ENCODE peak calls at places on chromosomes 6 and 20, in five cellular contexts. R, Y, D, E and L are unnamed samples.

GRCh38 chr6:4820704-4821276 is 44.6 kb downstream of the CDYL start:
- DNase-seq in Y (no peak), R (no peak), D (no peak), E (no peak), L (no peak)

GRCh38 chr6:27290065-27290849 is 21.8 kb downstream of the POM121L2 start:
- DNase-seq in E (no peak), Y (no peak), D (no peak), R (no peak), L (no peak)

GRCh38 chr20:32512047-32512385 is 73.1 kb downstream of the NOL4L start:
- DNase-seq in R (no peak), E (no peak), Y (no peak), D (no peak), L (no peak)

GRCh38 chr20:22582960-22583772 is 1.2 kb downstream of the FOXA2 start:
- DNase-seq in Y (no peak), R (no peak), E (no peak), D (no peak), L (no peak)

GRCh38 chr6:115004982-115005381 is 662.2 kb upstream of the HS3ST5 start:
- DNase-seq in E (no peak), D (no peak), Y (no peak), R (no peak), L (no peak)

GRCh38 chr6:160972111-160972510 is 19.5 kb upstream of the MAP3K4 start:
- DNase-seq in D (no peak), R (no peak), E (peak), Y (peak), L (peak)

GRCh38 chr6:48061630-48062029 is 49.4 kb downstream of the PTCHD4 start:
- DNase-seq in R (no peak), D (no peak), E (peak), Y (no peak), L (no peak)

GRCh38 chr6:16179970-16180431 is 51.1 kb downstream of the MYLIP start:
- DNase-seq in Y (no peak), E (no peak), R (no peak), D (no peak), L (no peak)

GRCh38 chr6:46419576-46420002 is 71.7 kb downstream of the RCAN2 start:
- DNase-seq in E (peak), R (no peak), D (no peak), Y (peak), L (peak)

GRCh38 chr6:43770417-43771209 is 602 bp downstream of the VEGFA start:
- DNase-seq in R (peak), E (no peak), D (peak), Y (peak), L (peak)

GRCh38 chr20:24911461-24911860 is 37.6 kb upstream of the CST7 start:
- DNase-seq in Y (no peak), E (no peak), R (no peak), D (no peak), L (no peak)

GRCh38 chr20:29319725-29320124 is 1937.7 kb upstream of the DEFB115 start:
- DNase-seq in E (no peak), D (no peak), R (no peak), Y (peak), L (no peak)

GRCh38 chr6:39114395-39114706 is 635 bp downstream of the SAYSD1 start:
- DNase-seq in E (no peak), Y (no peak), R (no peak), D (no peak), L (no peak)

GRCh38 chr20:63977392-63978276 is 1.8 kb downstream of the SAMD10 start:
- DNase-seq in E (no peak), R (no peak), Y (no peak), D (peak), L (no peak)

GRCh38 chr20:8932192-8933150 is 136.4 kb upstream of the PLCB4 start:
- DNase-seq in R (no peak), Y (no peak), D (no peak), E (peak), L (no peak)

GRCh38 chr6:138795809-138796469 is at the start of gene ECT2L:
- DNase-seq in Y (no peak), E (no peak), D (peak), R (peak), L (no peak)

GRCh38 chr6:28134716-28135115 is 7.0 kb upstream of the ZKSCAN8 start:
- DNase-seq in R (no peak), Y (no peak), E (no peak), D (no peak), L (no peak)

GRCh38 chr6:54029187-54029586 is 82.1 kb upstream of the MLIP start:
- DNase-seq in E (no peak), R (no peak), Y (no peak), D (no peak), L (no peak)

GRCh38 chr6:156557269-156557885 is 219.8 kb upstream of the ARID1B start:
- DNase-seq in D (no peak), E (no peak), Y (no peak), R (no peak), L (peak)

GRCh38 chr20:53579581-53580375 is 13.9 kb downstream of the ZNF217 start:
- DNase-seq in R (peak), E (no peak), Y (no peak), D (no peak), L (no peak)

GRCh38 chr6:148997863-148998262 is 251.0 kb downstream of the UST start:
- DNase-seq in D (no peak), R (no peak), Y (no peak), E (no peak), L (no peak)

GRCh38 chr6:26520088-26520839 is 17.9 kb upstream of the HMGN4 start:
- DNase-seq in E (no peak), R (no peak), D (peak), Y (no peak), L (no peak)

GRCh38 chr6:19759117-19759880 is 77.9 kb upstream of the ID4 start:
- DNase-seq in R (no peak), D (no peak), E (peak), Y (no peak), L (no peak)

GRCh38 chr6:101666256-101666655 is 272.7 kb downstream of the GRIK2 start:
- DNase-seq in Y (no peak), R (no peak), E (peak), D (no peak), L (no peak)

GRCh38 chr20:15399781-15400180 is 1062.4 kb upstream of the FLRT3 start:
- DNase-seq in E (no peak), R (no peak), D (no peak), Y (no peak), L (no peak)

GRCh38 chr6:54283877-54284860 is 24.1 kb upstream of the TINAG start:
- DNase-seq in E (peak), R (no peak), Y (no peak), D (no peak), L (no peak)

GRCh38 chr20:18190466-18191233 is 53.0 kb downstream of the KAT14 start:
- DNase-seq in D (no peak), E (no peak), R (no peak), Y (no peak), L (no peak)
- TF ChIP-seq CTCF in D (no peak), E (no peak), R (no peak), Y (no peak), L (no peak)

GRCh38 chr20:3633913-3634478 is 29.2 kb downstream of the GFRA4 start:
- DNase-seq in R (no peak), Y (no peak), D (no peak), E (no peak), L (no peak)

GRCh38 chr20:3630429-3630828 is 32.8 kb downstream of the GFRA4 start:
- DNase-seq in Y (no peak), D (no peak), R (no peak), E (no peak), L (no peak)

GRCh38 chr20:3629893-3630292 is 33.3 kb downstream of the GFRA4 start:
- DNase-seq in D (no peak), R (no peak), E (no peak), Y (no peak), L (no peak)

GRCh38 chr20:3631534-3631933 is 31.7 kb downstream of the GFRA4 start:
- DNase-seq in D (no peak), Y (no peak), E (no peak), R (no peak), L (no peak)

DNA sequence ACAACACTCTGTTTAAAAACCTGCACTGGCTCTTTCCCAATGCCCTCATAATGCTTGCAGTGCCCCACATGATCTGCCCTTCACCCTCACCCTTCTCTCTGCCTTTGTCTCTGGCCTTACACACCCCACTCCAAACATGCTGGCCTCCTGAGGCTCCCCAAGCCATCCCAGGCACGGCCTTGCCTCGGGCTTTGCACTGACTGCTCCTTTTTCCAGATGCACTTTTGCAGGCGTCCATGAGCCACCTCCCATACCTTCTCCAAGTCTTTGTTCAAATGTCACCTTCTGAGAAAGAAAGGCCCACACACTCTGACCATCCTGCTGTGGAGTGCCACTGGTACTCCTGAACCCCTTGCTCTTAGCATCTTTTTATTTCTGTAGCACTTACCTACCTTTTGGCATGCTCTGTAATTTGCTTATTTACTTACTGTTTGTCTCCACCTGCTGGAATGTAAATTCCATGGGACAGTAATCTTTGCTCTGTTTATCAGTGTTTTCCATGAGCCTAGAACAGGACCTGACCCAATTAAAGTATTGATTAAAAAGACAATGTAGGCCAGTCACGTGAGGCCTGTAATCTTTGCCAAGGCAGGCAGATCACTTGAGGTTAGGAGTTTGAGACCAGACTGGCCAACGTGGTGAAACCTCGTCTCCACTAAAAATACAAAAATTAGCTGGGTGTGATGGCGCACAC is 30.7 kb downstream of the GFRA4 start:
- DNase-seq in Y (no peak), D (no peak), E (no peak), R (no peak), L (no peak)
- TF ChIP-seq CTCF in Y (no peak), D (no peak), E (no peak), R (no peak), L (no peak)

GRCh38 chr20:62663484-62664315 is 21.4 kb downstream of the SLCO4A1 start:
- DNase-seq in Y (no peak), D (no peak), R (no peak), E (no peak), L (no peak)
- TF ChIP-seq CTCF in Y (no peak), D (no peak), R (no peak), E (no peak), L (no peak)

DNA sequence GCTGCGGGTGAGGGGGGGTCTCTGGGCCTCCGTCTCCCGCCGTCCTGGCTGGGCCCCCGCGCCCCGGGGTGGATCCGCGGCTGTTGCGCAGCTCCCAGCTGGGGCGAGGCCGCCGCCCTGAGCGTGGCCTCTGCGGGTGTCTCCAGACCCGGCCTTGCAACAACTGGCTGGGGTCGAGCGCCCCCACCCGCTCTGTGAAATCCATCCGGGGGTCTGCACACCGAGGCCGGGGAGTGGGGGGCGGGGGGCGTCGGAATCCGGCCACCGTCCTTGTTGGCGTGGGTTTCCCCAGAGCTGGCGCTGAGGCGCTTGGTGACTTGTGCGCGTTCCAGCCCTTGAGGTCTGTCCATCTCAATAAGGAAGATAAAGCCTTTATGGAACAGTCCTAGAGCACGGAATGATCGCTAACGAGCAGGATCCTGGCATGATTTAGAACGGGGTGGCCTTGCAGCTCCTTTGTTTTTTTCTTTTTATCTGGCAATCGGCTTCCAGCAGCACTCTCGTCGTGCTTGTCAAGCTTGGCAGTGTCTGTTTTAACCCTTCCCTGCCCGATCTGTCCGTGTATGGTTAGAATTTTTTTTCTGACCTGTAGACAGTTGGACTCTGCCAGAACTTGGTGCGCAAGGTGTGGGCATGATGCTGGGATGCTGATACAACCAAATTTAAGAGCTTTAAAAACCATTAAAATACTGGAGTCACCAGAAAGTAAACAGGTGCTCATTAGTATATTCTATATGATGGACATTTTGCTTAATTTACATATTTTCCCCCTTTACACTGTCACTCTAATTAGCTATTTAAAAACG is 675 bp downstream of the DSTN start:
- DNase-seq in R (peak), E (no peak), Y (peak), D (peak), L (peak)
- TF ChIP-seq CTCF in R (no peak), E (no peak), Y (peak), D (no peak), L (peak)

GRCh38 chr20:20365593-20365992 is 2.3 kb upstream of the INSM1 start:
- DNase-seq in D (no peak), Y (no peak), E (no peak), R (no peak), L (no peak)

GRCh38 chr20:20362774-20363435 is 5.0 kb upstream of the INSM1 start:
- DNase-seq in R (no peak), E (no peak), D (no peak), Y (no peak), L (peak)

GRCh38 chr20:20363449-20364015 is 4.4 kb upstream of the INSM1 start:
- DNase-seq in E (no peak), R (no peak), Y (no peak), D (no peak), L (peak)

GRCh38 chr20:20364747-20365558 is 3.0 kb upstream of the INSM1 start:
- DNase-seq in D (no peak), R (no peak), Y (no peak), E (no peak), L (no peak)

GRCh38 chr20:20364016-20364746 is 3.7 kb upstream of the INSM1 start:
- DNase-seq in R (no peak), D (no peak), Y (no peak), E (no peak), L (no peak)
- TF ChIP-seq CTCF in R (no peak), D (no peak), Y (peak), E (no peak), L (no peak)